ENCODE peak calls at places on chromosomes 5 and 9, in five cellular contexts. L is neuronal stem cell, X is H9, O is H1, S is mesenchymal stem cell. V is an unnamed sample.

GRCh38 chr5:115262405-115263247 is at the start of gene PGGT1B:
- DNase-seq in L (peak), X (peak), O (peak), S (peak), V (peak)

GRCh38 chr9:137307255-137308101 is 5.4 kb upstream of the NRARP start:
- DNase-seq in L (no peak), X (peak), O (peak), S (no peak), V (no peak)

GRCh38 chr5:32127759-32128158 is 46.4 kb downstream of the GOLPH3 start:
- DNase-seq in L (no peak), X (no peak), O (no peak), S (no peak), V (no peak)

GRCh38 chr9:37104183-37104889 is 16.0 kb upstream of the ZCCHC7 start:
- DNase-seq in L (no peak), X (no peak), O (no peak), S (peak), V (peak)

GRCh38 chr5:38193015-38193581 is 65.3 kb upstream of the EGFLAM start:
- DNase-seq in L (peak), X (peak), O (peak), S (peak), V (peak)

GRCh38 chr5:153672347-153673090 is 182.0 kb downstream of the GRIA1 start:
- DNase-seq in L (no peak), X (no peak), O (no peak), S (no peak), V (no peak)

GRCh38 chr5:17154211-17154996 is 63.0 kb upstream of the BASP1 start:
- DNase-seq in L (no peak), X (no peak), O (no peak), S (no peak), V (peak)

GRCh38 chr5:142293486-142293885 is 31.3 kb downstream of the SPRY4 start:
- DNase-seq in L (no peak), X (no peak), O (no peak), S (no peak), V (peak)

GRCh38 chr9:5265939-5266338 is 34.7 kb downstream of the INSL4 start:
- DNase-seq in L (no peak), X (peak), O (peak), S (no peak), V (no peak)

GRCh38 chr5:6446042-6446441 is 2.6 kb upstream of the UBE2QL1 start:
- DNase-seq in L (no peak), X (no peak), O (no peak), S (no peak), V (no peak)

GRCh38 chr9:115209601-115210306 is 91.8 kb upstream of the TNC start:
- DNase-seq in L (no peak), X (no peak), O (no peak), S (no peak), V (peak)

GRCh38 chr5:73438048-73438896 is 10.3 kb downstream of the FOXD1 start:
- DNase-seq in L (no peak), X (no peak), O (no peak), S (no peak), V (no peak)

GRCh38 chr5:154761062-154761740 is 6.0 kb downstream of the LARP1 start:
- DNase-seq in L (no peak), X (no peak), O (no peak), S (no peak), V (no peak)

GRCh38 chr5:65474129-65474711 is 7.5 kb downstream of the ADAMTS6 start:
- DNase-seq in L (no peak), X (no peak), O (no peak), S (no peak), V (no peak)

GRCh38 chr5:65672787-65673186 is 48.0 kb downstream of the SHLD3 start:
- DNase-seq in L (no peak), X (no peak), O (no peak), S (peak), V (peak)

GRCh38 chr5:180080670-180081280 is 9.2 kb upstream of the RNF130 start:
- DNase-seq in L (no peak), X (no peak), O (no peak), S (no peak), V (no peak)

GRCh38 chr9:129007035-129007765 is 20.9 kb downstream of the SH3GLB2 start:
- DNase-seq in L (no peak), X (no peak), O (no peak), S (no peak), V (no peak)

GRCh38 chr9:108645520-108645919 is 210.3 kb downstream of the ACTL7B start:
- DNase-seq in L (no peak), X (no peak), O (no peak), S (no peak), V (no peak)

GRCh38 chr5:75363111-75363510 is 26.1 kb downstream of the HMGCR start:
- DNase-seq in L (no peak), X (no peak), O (no peak), S (no peak), V (no peak)

GRCh38 chr5:21615195-21615765 is 1237.9 kb downstream of the CDH12 start:
- DNase-seq in L (no peak), X (peak), O (no peak), S (no peak), V (no peak)

GRCh38 chr9:68507098-68507795 is 33.4 kb downstream of the TMEM252 start:
- DNase-seq in L (no peak), X (no peak), O (no peak), S (peak), V (peak)

DNA sequence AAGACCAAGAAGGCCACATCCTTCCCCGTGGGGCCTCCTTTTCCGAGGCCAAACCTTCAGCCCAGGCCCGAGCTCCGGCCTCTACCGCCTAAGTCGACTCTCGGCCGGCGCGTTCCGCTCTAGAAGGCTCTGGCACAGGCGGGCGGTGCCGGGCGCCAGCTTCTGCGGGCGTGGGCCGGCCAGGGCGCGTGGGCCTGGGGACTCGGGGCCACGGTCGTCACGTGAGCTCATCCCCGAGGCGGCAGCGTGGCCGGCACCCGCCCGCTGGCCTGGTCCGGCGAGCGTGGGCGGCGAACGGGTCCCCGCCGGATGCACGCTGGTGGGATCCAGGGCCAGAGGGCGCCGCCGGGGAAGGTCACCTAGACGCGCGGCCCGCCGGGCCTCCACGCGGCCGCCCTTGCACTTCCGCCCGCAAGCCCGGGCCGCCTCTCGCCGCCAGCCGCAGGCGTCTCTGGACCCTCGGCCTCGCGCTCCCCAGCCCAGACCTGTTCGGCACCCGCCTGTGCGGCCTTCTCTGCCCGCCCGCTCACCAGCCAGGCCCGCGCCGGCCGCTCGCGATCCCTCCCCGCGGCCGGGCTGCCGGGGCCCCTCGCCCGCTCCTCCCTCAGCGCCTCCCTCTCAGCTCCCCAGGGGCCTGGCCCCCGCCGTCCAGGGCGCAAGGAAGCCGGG is 684 bp downstream of the VDAC1 start:
- DNase-seq in L (peak), X (no peak), O (no peak), S (peak), V (peak)
- H4K91ac ChIP-seq in L (no peak), X (no peak), O (peak), S (peak), V (peak)

GRCh38 chr5:63220244-63220643 is 641.6 kb downstream of the LRRC70 start:
- DNase-seq in L (no peak), X (no peak), O (no peak), S (no peak), V (no peak)
- H2BK15ac ChIP-seq in L (no peak), X (no peak), O (no peak), S (no peak), V (no peak)

GRCh38 chr9:134214395-134214765 is 50.0 kb upstream of the RNU6ATAC start:
- DNase-seq in L (no peak), X (no peak), O (no peak), S (peak), V (no peak)

GRCh38 chr9:134213508-134214394 is 49.4 kb upstream of the RNU6ATAC start:
- DNase-seq in L (no peak), X (no peak), O (no peak), S (no peak), V (no peak)

GRCh38 chr9:134215395-134215708 is 51.0 kb upstream of the RNU6ATAC start:
- DNase-seq in L (no peak), X (no peak), O (no peak), S (no peak), V (no peak)

GRCh38 chr9:134215709-134216448 is 51.5 kb upstream of the RNU6ATAC start:
- DNase-seq in L (no peak), X (no peak), O (no peak), S (peak), V (peak)

DNA sequence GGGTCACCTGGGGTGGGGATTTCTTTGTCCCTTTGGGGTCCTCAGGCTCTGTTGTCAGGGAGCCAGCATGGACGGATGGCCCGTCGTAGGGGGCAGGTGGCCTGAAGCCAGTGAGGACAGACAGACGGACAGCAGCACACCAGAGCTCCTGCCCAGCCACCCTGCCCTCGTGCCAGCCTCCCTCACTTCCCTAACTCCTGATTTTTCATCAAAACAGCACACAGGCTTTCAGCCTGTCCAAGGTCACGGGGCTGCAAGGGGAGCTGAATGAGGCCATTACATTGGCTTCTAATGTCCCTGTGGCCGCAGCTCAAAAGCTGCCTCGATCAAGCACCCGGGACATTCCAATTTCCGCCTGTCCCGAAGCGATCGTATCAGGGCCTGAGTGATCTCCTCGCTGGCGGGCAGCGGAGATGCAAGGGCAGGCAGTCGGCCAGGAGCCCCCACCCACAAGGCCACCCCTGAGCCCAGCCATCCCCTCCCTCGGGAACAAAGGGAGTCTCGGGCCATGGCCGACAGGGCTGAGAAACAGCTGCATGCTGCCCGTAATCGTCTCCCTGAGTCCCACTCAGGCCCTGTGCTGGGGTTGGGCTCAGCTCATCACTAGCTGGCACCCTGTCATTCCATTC is 50.5 kb upstream of the RNU6ATAC start:
- DNase-seq in L (no peak), X (no peak), O (no peak), S (peak), V (no peak)
- H2AK5ac ChIP-seq in L (peak), X (no peak), O (no peak), S (no peak), V (peak)

DNA sequence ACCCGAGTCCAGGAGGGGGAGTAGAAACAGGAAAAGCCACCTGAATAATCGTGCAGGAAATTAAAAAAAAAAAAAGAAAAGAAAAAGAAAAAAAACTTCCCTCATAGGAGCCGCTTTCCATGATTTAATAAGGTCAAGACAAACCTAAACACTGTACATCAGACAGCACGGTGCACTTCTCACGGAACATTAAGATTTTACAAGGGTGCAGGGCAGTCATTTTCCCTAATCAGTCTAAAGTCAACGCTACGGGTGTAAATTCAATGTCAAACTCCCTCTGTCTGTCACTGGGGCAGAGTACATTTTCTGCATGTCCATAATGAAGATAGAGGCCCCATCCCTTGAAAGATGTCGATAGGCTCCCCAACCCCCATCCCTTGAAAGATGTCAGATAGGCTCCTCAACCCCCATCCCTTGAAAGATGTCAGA is 139.7 kb downstream of the TSSK1B start:
- DNase-seq in L (no peak), X (no peak), O (no peak), S (no peak), V (no peak)
- H4K91ac ChIP-seq in L (no peak), X (no peak), O (no peak), S (no peak), V (no peak)